ENCODE peak calls at places on chromosomes 1 and 21, in eight cellular contexts. L, I, A, P, H, K, T and V are unnamed samples.

GRCh38 chr1:16122916-16123315 is 33.0 kb downstream of the EPHA2 start:
- DNase-seq in K (no peak), H (peak), T (no peak), L (no peak), P (peak), A (no peak), I (peak), V (peak)

GRCh38 chr1:64811131-64811530 is 66.3 kb downstream of the RAVER2 start:
- DNase-seq in L (no peak), T (no peak), I (no peak), H (no peak), A (no peak), P (no peak), K (no peak), V (no peak)

GRCh38 chr1:26723013-26723991 is 27.5 kb downstream of the ARID1A start:
- DNase-seq in T (peak), K (peak), A (no peak), L (no peak), H (peak), P (peak), I (peak), V (peak)

GRCh38 chr1:116786049-116786448 is 31.8 kb downstream of the CD2 start:
- DNase-seq in P (no peak), A (no peak), I (no peak), H (no peak), K (no peak), T (no peak), L (no peak), V (no peak)

GRCh38 chr21:41374867-41375533 is 13.2 kb downstream of the MX2 start:
- DNase-seq in T (no peak), I (no peak), A (no peak), K (no peak), H (no peak), P (no peak), L (no peak), V (no peak)

GRCh38 chr21:32298148-32298559 is 501 bp upstream of the MRAP start:
- DNase-seq in H (no peak), I (peak), T (peak), A (no peak), K (no peak), P (no peak), L (no peak), V (no peak)

GRCh38 chr1:202217951-202218350 is 24.4 kb downstream of the LGR6 start:
- DNase-seq in L (no peak), K (no peak), P (no peak), I (no peak), A (no peak), H (no peak), T (no peak), V (no peak)

GRCh38 chr1:101664726-101665125 is 332.0 kb downstream of the OLFM3 start:
- DNase-seq in K (no peak), P (no peak), I (no peak), L (no peak), T (no peak), A (no peak), H (no peak), V (no peak)

GRCh38 chr1:171139890-171140289 is 45.2 kb upstream of the FMO2 start:
- DNase-seq in A (no peak), L (no peak), H (no peak), T (no peak), K (no peak), P (no peak), I (no peak), V (no peak)

GRCh38 chr21:24869862-24870261 is 737.4 kb downstream of the MRPL39 start:
- DNase-seq in K (no peak), L (no peak), P (no peak), I (no peak), T (no peak), A (no peak), H (no peak), V (no peak)

GRCh38 chr1:63843010-63843409 is 69.2 kb downstream of the ROR1 start:
- DNase-seq in A (no peak), K (no peak), P (no peak), L (no peak), T (no peak), H (no peak), I (no peak), V (no peak)

GRCh38 chr1:115280073-115280472 is 58.0 kb downstream of the NGF start:
- DNase-seq in I (no peak), P (no peak), L (no peak), A (no peak), T (no peak), H (no peak), K (no peak), V (no peak)

GRCh38 chr1:117180571-117180970 is 30.2 kb downstream of the VTCN1 start:
- DNase-seq in I (no peak), P (no peak), H (no peak), T (no peak), A (no peak), L (no peak), K (no peak), V (no peak)

GRCh38 chr21:43940672-43941071 is 71.4 kb upstream of the TRAPPC10 start:
- DNase-seq in T (no peak), A (no peak), H (no peak), I (no peak), P (no peak), L (no peak), K (peak), V (no peak)

GRCh38 chr1:147073062-147073432 is 99.2 kb downstream of the PRKAB2 start:
- DNase-seq in P (no peak), K (no peak), T (no peak), A (no peak), I (no peak), H (no peak), L (no peak), V (no peak)

GRCh38 chr1:186643600-186643999 is 36.6 kb downstream of the PTGS2 start:
- DNase-seq in A (peak), K (no peak), T (no peak), P (peak), H (peak), L (no peak), I (peak), V (peak)

GRCh38 chr1:65044411-65044810 is 78.1 kb upstream of the JAK1 start:
- DNase-seq in K (no peak), P (no peak), L (no peak), H (no peak), I (no peak), A (no peak), T (no peak), V (no peak)

GRCh38 chr1:212158912-212159796 is 123.6 kb downstream of the DTL start:
- DNase-seq in P (no peak), L (no peak), T (no peak), I (no peak), K (no peak), H (no peak), A (no peak), V (no peak)

GRCh38 chr1:185939142-185939541 is 205.0 kb downstream of the HMCN1 start:
- DNase-seq in L (no peak), H (no peak), P (no peak), I (no peak), T (no peak), K (no peak), A (no peak), V (no peak)

GRCh38 chr1:223147858-223148257 is 4.8 kb upstream of the TLR5 start:
- DNase-seq in K (no peak), H (no peak), L (no peak), A (no peak), P (no peak), I (no peak), T (no peak), V (no peak)

GRCh38 chr1:7317888-7318287 is 453.2 kb upstream of the VAMP3 start:
- DNase-seq in P (no peak), I (no peak), T (no peak), H (no peak), K (peak), A (no peak), L (no peak), V (no peak)

GRCh38 chr1:221601166-221601565 is 140.7 kb downstream of the DUSP10 start:
- DNase-seq in H (no peak), I (no peak), A (no peak), L (no peak), K (no peak), T (no peak), P (no peak), V (no peak)

GRCh38 chr1:14724697-14725096 is 126.2 kb downstream of the KAZN start:
- DNase-seq in T (no peak), I (no peak), L (no peak), H (no peak), P (no peak), K (no peak), A (no peak), V (peak)

GRCh38 chr1:162159515-162159914 is 90.0 kb downstream of the NOS1AP start:
- DNase-seq in I (no peak), T (no peak), P (no peak), H (no peak), K (peak), A (no peak), L (no peak), V (peak)

GRCh38 chr1:26913754-26914619 is at the start of gene NR0B2:
- DNase-seq in P (no peak), I (no peak), H (no peak), K (peak), T (peak), L (peak), A (no peak), V (no peak)

GRCh38 chr1:30663596-30664091 is 59.7 kb downstream of the MATN1 start:
- DNase-seq in H (no peak), P (no peak), I (no peak), K (no peak), A (no peak), T (no peak), L (no peak), V (no peak)

GRCh38 chr21:39788383-39788782 is 43.4 kb downstream of the IGSF5 start:
- DNase-seq in H (peak), A (peak), P (peak), I (peak), K (peak), L (peak), T (peak), V (peak)

GRCh38 chr21:36571556-36571955 is 91.6 kb upstream of the CLDN14 start:
- DNase-seq in I (no peak), A (no peak), H (no peak), K (no peak), P (no peak), L (no peak), T (no peak), V (no peak)

GRCh38 chr21:16409341-16409740 is 679.6 kb downstream of the USP25 start:
- DNase-seq in T (no peak), L (no peak), A (no peak), H (no peak), I (no peak), K (no peak), P (no peak), V (no peak)
- TF ChIP-seq CTCF in T (no peak), L (no peak), A (no peak), H (no peak), I (no peak), K (no peak), P (no peak), V (no peak)

GRCh38 chr1:81439046-81439823 is 361.5 kb upstream of the ADGRL2 start:
- DNase-seq in I (no peak), H (no peak), L (no peak), K (no peak), T (no peak), P (no peak), A (no peak), V (no peak)
- TF ChIP-seq CTCF in I (no peak), H (no peak), L (no peak), K (no peak), T (no peak), P (no peak), A (no peak), V (no peak)

DNA sequence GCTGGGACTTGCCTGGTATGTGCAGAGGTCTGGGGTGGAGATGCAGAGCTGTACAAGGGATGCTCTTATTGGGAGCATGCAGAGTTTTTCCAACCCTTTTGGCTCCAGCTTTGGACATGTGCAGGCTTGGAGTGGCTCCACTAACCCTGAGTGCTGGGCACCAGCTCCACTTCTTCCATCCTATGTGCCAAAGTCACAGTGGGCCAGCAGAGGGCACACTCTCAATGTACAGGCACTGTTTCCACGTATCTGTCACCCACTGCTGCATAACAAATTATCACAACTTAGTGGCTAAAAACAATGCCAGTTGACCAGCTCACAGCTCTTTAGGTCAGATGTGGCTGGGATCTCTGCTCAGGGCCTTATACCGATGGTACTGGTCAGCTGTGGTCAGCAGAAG is 631.8 kb downstream of the AJAP1 start:
- DNase-seq in T (no peak), L (no peak), A (no peak), K (no peak), H (peak), P (no peak), I (no peak), V (no peak)
- TF ChIP-seq CTCF in T (no peak), L (no peak), A (no peak), K (no peak), H (peak), P (no peak), I (no peak), V (peak)

GRCh38 chr1:244316407-244316806 is 135.3 kb downstream of the ADSS2 start:
- DNase-seq in A (no peak), T (no peak), P (no peak), I (no peak), L (no peak), K (no peak), H (no peak), V (no peak)
- TF ChIP-seq CTCF in A (no peak), T (no peak), P (no peak), I (no peak), L (no peak), K (no peak), H (no peak), V (no peak)